ENCODE peak calls at places on chromosomes 13 and 19, in five cellular contexts. One of them, this sample, is unnamed.

GRCh38 chr13:99315186-99315585 is 8.0 kb upstream of the GPR183 start:
- DNase-seq in AG10803: no peak
- DNase-seq in lung: no peak
- DNase-seq in heart right ventricle: no peak
- DNase-seq in tibial artery: no peak
- DNase-seq in this sample: no peak

GRCh38 chr19:1904385-1905070 is 671 bp upstream of the ADAT3 start:
- DNase-seq in heart right ventricle: no peak
- DNase-seq in AG10803: no peak
- DNase-seq in lung: peak
- DNase-seq in tibial artery: no peak
- DNase-seq in this sample: no peak

GRCh38 chr13:111204438-111205177 is 89.5 kb downstream of the ARHGEF7 start:
- DNase-seq in heart right ventricle: peak
- DNase-seq in lung: peak
- DNase-seq in tibial artery: peak
- DNase-seq in AG10803: peak
- DNase-seq in this sample: peak

GRCh38 chr19:31641591-31641990 is 292.4 kb upstream of the TSHZ3 start:
- DNase-seq in lung: no peak
- DNase-seq in heart right ventricle: no peak
- DNase-seq in tibial artery: no peak
- DNase-seq in AG10803: no peak
- DNase-seq in this sample: no peak

GRCh38 chr13:27076411-27076810 is 95.2 kb downstream of the USP12 start:
- DNase-seq in AG10803: peak
- DNase-seq in heart right ventricle: no peak
- DNase-seq in lung: no peak
- DNase-seq in tibial artery: no peak
- DNase-seq in this sample: no peak

GRCh38 chr19:49343127-49343526 is 7.9 kb downstream of the CD37 start:
- DNase-seq in heart right ventricle: no peak
- DNase-seq in AG10803: no peak
- DNase-seq in lung: no peak
- DNase-seq in tibial artery: peak
- DNase-seq in this sample: no peak

GRCh38 chr13:25857830-25858229 is 194.0 kb downstream of the SHISA2 start:
- DNase-seq in heart right ventricle: no peak
- DNase-seq in lung: no peak
- DNase-seq in tibial artery: no peak
- DNase-seq in AG10803: no peak
- DNase-seq in this sample: no peak

GRCh38 chr13:113187263-113187669 is 21.2 kb downstream of the PCID2 start:
- DNase-seq in tibial artery: peak
- DNase-seq in AG10803: peak
- DNase-seq in lung: peak
- DNase-seq in heart right ventricle: peak
- DNase-seq in this sample: peak

GRCh38 chr13:37058801-37059135 is 720 bp downstream of the SUPT20H start:
- DNase-seq in heart right ventricle: no peak
- DNase-seq in tibial artery: no peak
- DNase-seq in lung: no peak
- DNase-seq in AG10803: no peak
- DNase-seq in this sample: no peak

GRCh38 chr19:46471116-46471733 is at the start of gene PNMA8A:
- DNase-seq in tibial artery: peak
- DNase-seq in heart right ventricle: peak
- DNase-seq in AG10803: peak
- DNase-seq in lung: peak
- DNase-seq in this sample: peak

GRCh38 chr13:112181336-112182051 is 114.5 kb downstream of the SOX1 start:
- DNase-seq in AG10803: no peak
- DNase-seq in tibial artery: no peak
- DNase-seq in heart right ventricle: no peak
- DNase-seq in lung: no peak
- DNase-seq in this sample: no peak

GRCh38 chr19:39946532-39946931 is 12.1 kb upstream of the FCGBP start:
- DNase-seq in AG10803: no peak
- DNase-seq in tibial artery: no peak
- DNase-seq in lung: no peak
- DNase-seq in heart right ventricle: no peak
- DNase-seq in this sample: peak

GRCh38 chr13:20441879-20442278 is 83.8 kb downstream of the CRYL1 start:
- DNase-seq in lung: no peak
- DNase-seq in AG10803: no peak
- DNase-seq in tibial artery: no peak
- DNase-seq in heart right ventricle: no peak
- DNase-seq in this sample: peak

GRCh38 chr19:27858981-27859581 is 1353.9 kb downstream of the UQCRFS1 start:
- DNase-seq in tibial artery: no peak
- DNase-seq in lung: no peak
- DNase-seq in heart right ventricle: no peak
- DNase-seq in AG10803: no peak
- DNase-seq in this sample: no peak

GRCh38 chr19:1153891-1154730 is 20.0 kb downstream of the SBNO2 start:
- DNase-seq in heart right ventricle: no peak
- DNase-seq in lung: no peak
- DNase-seq in tibial artery: no peak
- DNase-seq in AG10803: no peak
- DNase-seq in this sample: no peak

GRCh38 chr19:57362997-57363705 is at the start of the genes TRAPPC2B and ZNF547:
- DNase-seq in tibial artery: peak
- DNase-seq in AG10803: peak
- DNase-seq in lung: peak
- DNase-seq in heart right ventricle: peak
- DNase-seq in this sample: peak

GRCh38 chr13:25018729-25019115 is 77.2 kb upstream of the PABPC3 start:
- DNase-seq in lung: no peak
- DNase-seq in AG10803: no peak
- DNase-seq in tibial artery: no peak
- DNase-seq in heart right ventricle: no peak
- DNase-seq in this sample: no peak

GRCh38 chr19:34806976-34807860 is 34.2 kb upstream of the ZNF599 start:
- DNase-seq in heart right ventricle: no peak
- DNase-seq in lung: no peak
- DNase-seq in tibial artery: no peak
- DNase-seq in AG10803: no peak
- DNase-seq in this sample: no peak

GRCh38 chr13:94641432-94641941 is 39.8 kb downstream of the GPR180 start:
- DNase-seq in AG10803: peak
- DNase-seq in tibial artery: no peak
- DNase-seq in heart right ventricle: no peak
- DNase-seq in lung: no peak
- DNase-seq in this sample: peak

GRCh38 chr13:42028113-42028799 is 20.2 kb upstream of the DGKH start:
- DNase-seq in lung: no peak
- DNase-seq in tibial artery: no peak
- DNase-seq in AG10803: peak
- DNase-seq in heart right ventricle: no peak
- DNase-seq in this sample: no peak

GRCh38 chr13:94325660-94326059 is 153.8 kb downstream of the DCT start:
- DNase-seq in AG10803: no peak
- DNase-seq in lung: no peak
- DNase-seq in tibial artery: no peak
- DNase-seq in heart right ventricle: no peak
- DNase-seq in this sample: peak

GRCh38 chr13:45861352-45861751 is 9.8 kb upstream of the SIAH3 start:
- DNase-seq in lung: no peak
- DNase-seq in heart right ventricle: no peak
- DNase-seq in tibial artery: no peak
- DNase-seq in AG10803: no peak
- DNase-seq in this sample: peak

GRCh38 chr19:50039968-50040367 is 14.2 kb downstream of the ZNF473 start:
- DNase-seq in tibial artery: no peak
- DNase-seq in heart right ventricle: no peak
- DNase-seq in AG10803: no peak
- DNase-seq in lung: no peak
- DNase-seq in this sample: no peak

DNA sequence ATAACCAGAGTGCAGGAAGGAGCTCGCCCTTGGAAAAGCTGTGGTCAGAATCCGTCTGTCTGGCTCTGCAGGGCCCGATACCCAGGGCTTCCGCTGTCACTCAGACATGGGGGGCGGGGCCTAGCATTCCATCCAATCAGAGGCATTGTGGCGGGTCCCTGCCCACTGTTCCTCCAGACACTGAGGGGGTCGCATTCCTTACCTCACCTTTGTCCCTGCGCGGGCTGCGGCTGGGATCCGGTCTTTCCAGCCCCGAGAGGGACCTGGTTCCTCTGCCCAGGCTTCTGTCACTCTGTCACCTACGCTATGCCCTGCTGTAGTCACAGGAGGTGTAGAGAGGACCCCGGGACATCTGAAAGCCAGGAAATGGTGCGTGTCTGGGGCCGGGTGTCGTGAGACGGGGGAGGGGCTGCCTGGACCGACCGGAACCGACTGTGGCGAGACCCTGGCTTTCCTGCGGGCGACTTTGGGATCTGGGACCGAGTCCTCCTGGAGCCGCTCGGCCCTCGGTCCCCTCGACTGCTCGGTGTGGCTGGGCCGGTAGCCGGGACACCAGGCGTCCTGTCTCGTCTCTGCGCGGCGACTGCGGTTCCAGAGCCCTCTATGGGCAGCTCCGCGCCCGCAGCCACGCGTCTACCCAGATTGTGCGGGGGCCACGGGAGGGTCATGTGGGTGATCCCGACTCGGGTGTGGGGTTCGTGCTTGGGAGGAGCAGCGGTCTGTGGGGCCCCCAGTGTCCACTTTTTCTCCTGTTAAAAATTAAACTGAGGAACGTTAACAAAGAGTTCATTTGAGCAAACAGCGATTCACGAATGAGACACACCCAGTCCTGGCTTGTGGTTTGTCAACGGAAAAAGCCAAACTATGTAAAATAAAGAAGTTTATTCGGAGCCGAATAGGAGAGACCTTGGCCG is at the start of gene ZNF69:
- DNase-seq in tibial artery: peak
- DNase-seq in heart right ventricle: peak
- DNase-seq in lung: peak
- DNase-seq in AG10803: peak
- DNase-seq in this sample: peak
- TF ChIP-seq CTCF in tibial artery: peak
- TF ChIP-seq CTCF in heart right ventricle: peak
- TF ChIP-seq CTCF in lung: no peak
- TF ChIP-seq CTCF in AG10803: peak
- TF ChIP-seq CTCF in this sample: no peak

DNA sequence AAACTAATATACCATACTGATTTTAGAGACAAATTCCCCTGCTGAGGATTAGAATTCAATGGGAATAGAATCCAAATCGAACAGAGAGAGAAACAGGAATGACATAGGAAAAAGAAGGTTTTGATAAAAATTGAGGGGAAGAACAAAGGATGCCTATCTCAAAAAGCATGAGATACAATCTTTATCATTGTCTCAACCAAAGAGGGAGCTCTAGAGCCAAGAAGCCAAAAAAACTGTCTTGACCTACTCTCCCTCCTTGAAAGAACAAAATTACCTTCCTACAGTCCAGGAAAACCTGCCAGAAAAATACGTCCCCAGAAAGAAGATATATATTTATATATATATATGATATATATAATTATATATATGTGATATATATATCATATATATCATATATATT is 39.2 kb upstream of the MIR17HG start:
- DNase-seq in AG10803: no peak
- DNase-seq in tibial artery: no peak
- DNase-seq in lung: no peak
- DNase-seq in heart right ventricle: no peak
- DNase-seq in this sample: no peak
- TF ChIP-seq CTCF in AG10803: no peak
- TF ChIP-seq CTCF in tibial artery: no peak
- TF ChIP-seq CTCF in lung: no peak
- TF ChIP-seq CTCF in heart right ventricle: no peak
- TF ChIP-seq CTCF in this sample: no peak

DNA sequence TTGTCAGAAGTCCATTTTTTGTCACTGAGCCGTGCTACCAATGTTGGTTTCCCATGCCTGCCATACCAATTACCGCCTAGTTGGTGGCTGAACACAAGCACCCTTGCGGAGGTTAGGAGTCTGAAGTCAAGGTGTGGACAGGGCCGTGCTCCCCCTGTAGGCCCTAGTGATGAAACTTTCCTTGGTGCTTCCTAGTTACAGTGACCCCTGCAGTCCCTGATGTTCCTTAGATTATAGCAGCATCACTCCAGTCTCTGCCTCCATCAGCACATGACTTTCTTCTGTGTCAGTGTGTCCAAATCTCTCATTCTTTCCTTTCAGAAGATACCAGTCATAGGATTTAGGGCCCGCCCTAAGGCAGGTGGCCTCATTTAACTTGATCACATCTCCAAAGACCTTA is 99.0 kb downstream of the MYO16 start:
- DNase-seq in AG10803: no peak
- DNase-seq in lung: no peak
- DNase-seq in tibial artery: no peak
- DNase-seq in heart right ventricle: no peak
- DNase-seq in this sample: no peak
- TF ChIP-seq CTCF in AG10803: no peak
- TF ChIP-seq CTCF in lung: no peak
- TF ChIP-seq CTCF in tibial artery: no peak
- TF ChIP-seq CTCF in heart right ventricle: no peak
- TF ChIP-seq CTCF in this sample: no peak

GRCh38 chr19:13765395-13766094 is 1.2 kb downstream of the MRI1 start:
- DNase-seq in heart right ventricle: no peak
- DNase-seq in AG10803: no peak
- DNase-seq in lung: no peak
- DNase-seq in tibial artery: no peak
- DNase-seq in this sample: no peak

GRCh38 chr19:13763300-13763699 is 1.0 kb upstream of the MRI1 start:
- DNase-seq in AG10803: no peak
- DNase-seq in lung: no peak
- DNase-seq in tibial artery: no peak
- DNase-seq in heart right ventricle: no peak
- DNase-seq in this sample: no peak

GRCh38 chr19:13762635-13763235 is 1.6 kb upstream of the MRI1 start:
- DNase-seq in lung: no peak
- DNase-seq in AG10803: no peak
- DNase-seq in heart right ventricle: no peak
- DNase-seq in tibial artery: no peak
- DNase-seq in this sample: no peak

GRCh38 chr19:13764821-13765394 is 586 bp downstream of the MRI1 start:
- DNase-seq in lung: no peak
- DNase-seq in AG10803: no peak
- DNase-seq in heart right ventricle: peak
- DNase-seq in tibial artery: no peak
- DNase-seq in this sample: no peak

DNA sequence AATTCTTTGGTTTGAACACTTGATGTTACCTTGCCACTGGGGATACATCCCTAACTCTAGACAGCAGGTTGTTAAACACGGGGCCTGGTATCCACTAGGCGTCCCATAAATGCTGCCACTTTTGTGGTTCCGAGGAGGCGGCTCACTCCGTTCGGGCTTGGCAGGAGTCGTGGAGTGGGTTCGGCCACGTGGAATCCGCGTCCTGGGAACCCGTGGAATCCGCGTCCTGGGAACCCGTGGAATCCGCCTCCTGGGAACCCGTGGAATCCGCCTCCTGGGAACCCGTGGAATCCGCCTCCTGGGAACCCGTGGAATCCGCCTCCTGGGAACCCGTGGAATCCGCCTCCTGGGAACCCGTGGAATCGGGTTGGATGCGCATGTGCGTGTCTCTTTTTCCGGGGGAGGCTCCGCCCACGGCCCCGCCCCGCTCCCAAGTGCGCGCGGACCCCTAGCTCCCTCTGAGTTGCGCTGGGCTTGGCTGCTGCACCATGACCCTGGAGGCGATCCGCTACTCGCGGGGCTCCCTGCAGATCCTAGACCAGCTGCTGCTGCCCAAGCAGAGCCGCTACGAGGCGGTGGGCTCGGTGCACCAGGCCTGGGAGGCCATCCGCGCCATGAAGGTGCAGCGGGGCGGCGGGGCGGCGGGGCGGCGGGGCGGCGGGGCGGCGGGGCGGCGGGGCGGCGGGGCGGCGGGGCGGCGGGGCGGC is at the start of gene MRI1:
- DNase-seq in tibial artery: peak
- DNase-seq in AG10803: peak
- DNase-seq in lung: peak
- DNase-seq in heart right ventricle: peak
- DNase-seq in this sample: peak
- TF ChIP-seq CTCF in tibial artery: no peak
- TF ChIP-seq CTCF in AG10803: peak
- TF ChIP-seq CTCF in lung: no peak
- TF ChIP-seq CTCF in heart right ventricle: no peak
- TF ChIP-seq CTCF in this sample: no peak

This sample was measured in fibroblast of mammary gland.